ENCODE peak calls at places on chromosome 2, in five cellular contexts. S, B, T, E and W are unnamed samples.

GRCh38 chr2:234158812-234159211 is 108.3 kb downstream of the SPP2 start:
- DNase-seq in S (peak; percentile 70), B (no peak), T (no peak), E (no peak), W (peak; percentile 5)

GRCh38 chr2:98749053-98749450 is 18.1 kb upstream of the MGAT4A start:
- DNase-seq in S (no peak), B (no peak), T (no peak), E (no peak), W (no peak)

GRCh38 chr2:8661736-8662135 is 20.1 kb upstream of the ID2 start:
- DNase-seq in S (peak; percentile 28), B (no peak), T (no peak), E (peak; percentile 92), W (no peak)

GRCh38 chr2:98608962-98609604 is 694 bp downstream of the UNC50 start:
- DNase-seq in S (peak; percentile 55), B (no peak), T (no peak), E (peak; percentile 56), W (peak; percentile 49)

GRCh38 chr2:147851244-147851930 is 6.6 kb downstream of the ACVR2A start:
- DNase-seq in S (no peak), B (no peak), T (no peak), E (no peak), W (no peak)

GRCh38 chr2:20067992-20068727 is 16.7 kb upstream of the LAPTM4A start:
- DNase-seq in S (peak; percentile 96), B (no peak), T (peak; percentile 90), E (peak; percentile 100), W (peak; percentile 93)

GRCh38 chr2:130251520-130251864 is 53.3 kb upstream of the TUBA3E start:
- DNase-seq in S (no peak), B (no peak), T (no peak), E (no peak), W (no peak)

GRCh38 chr2:105836341-105836740 is 91.6 kb downstream of the NCK2 start:
- DNase-seq in S (no peak), B (no peak), T (no peak), E (no peak), W (no peak)

GRCh38 chr2:40451926-40452605 is at the start of gene SLC8A1:
- DNase-seq in S (peak; percentile 29), B (no peak), T (no peak), E (peak; percentile 48), W (no peak)

GRCh38 chr2:1744446-1745170 is at the start of gene PXDN:
- DNase-seq in S (peak; percentile 57), B (no peak), T (no peak), E (peak; percentile 67), W (peak; percentile 44)

GRCh38 chr2:143840601-143841000 is 679.3 kb downstream of the ZEB2 start:
- DNase-seq in S (no peak), B (no peak), T (no peak), E (no peak), W (no peak)

GRCh38 chr2:230893881-230894781 is 29.4 kb downstream of the ITM2C start:
- DNase-seq in S (no peak), B (no peak), T (no peak), E (no peak), W (no peak)

GRCh38 chr2:212995920-212996319 is 155.5 kb downstream of the IKZF2 start:
- DNase-seq in S (peak; percentile 46), B (no peak), T (no peak), E (no peak), W (peak; percentile 52)

GRCh38 chr2:230140667-230141066 is 71.9 kb upstream of the SLC16A14 start:
- DNase-seq in S (no peak), B (no peak), T (no peak), E (no peak), W (no peak)

GRCh38 chr2:174485763-174486613 is 841 bp downstream of the GPR155 start:
- DNase-seq in S (peak; percentile 12), B (no peak), T (peak; percentile 41), E (peak; percentile 35), W (peak; percentile 29)

GRCh38 chr2:27322301-27322765 is 564 bp downstream of the MPV17 start:
- DNase-seq in S (no peak), B (no peak), T (no peak), E (peak; percentile 17), W (no peak)

GRCh38 chr2:72236445-72237067 is 88.9 kb upstream of the CYP26B1 start:
- DNase-seq in S (peak; percentile 88), B (no peak), T (peak; percentile 13), E (peak; percentile 93), W (peak; percentile 74)

GRCh38 chr2:205665791-205666190 is 16.5 kb upstream of the NRP2 start:
- DNase-seq in S (no peak), B (no peak), T (no peak), E (no peak), W (no peak)

GRCh38 chr2:136324966-136325365 is 207.0 kb upstream of the CXCR4 start:
- DNase-seq in S (no peak), B (no peak), T (no peak), E (no peak), W (no peak)

GRCh38 chr2:164504253-164504652 is 117.0 kb downstream of the GRB14 start:
- DNase-seq in S (no peak), B (no peak), T (no peak), E (peak; percentile 2), W (no peak)
- TF ChIP-seq CTCF in S (peak; percentile 5), B (peak; percentile 7), T (peak; percentile 5), E (peak; percentile 34), W (peak; percentile 36)

GRCh38 chr2:68827681-68828080 is 43.5 kb downstream of the BMP10 start:
- DNase-seq in S (peak; percentile 26), B (no peak), T (no peak), E (no peak), W (no peak)

GRCh38 chr2:68831688-68832087 is 39.5 kb downstream of the BMP10 start:
- DNase-seq in S (peak; percentile 75), B (no peak), T (no peak), E (peak; percentile 30), W (peak; percentile 24)

GRCh38 chr2:68825891-68826290 is 45.3 kb downstream of the BMP10 start:
- DNase-seq in S (no peak), B (no peak), T (no peak), E (no peak), W (no peak)

GRCh38 chr2:68829764-68830163 is 41.4 kb downstream of the BMP10 start:
- DNase-seq in S (no peak), B (no peak), T (no peak), E (no peak), W (no peak)

GRCh38 chr2:68828887-68829708 is 42.1 kb downstream of the BMP10 start:
- DNase-seq in S (peak; percentile 92), B (no peak), T (peak; percentile 88), E (peak; percentile 96), W (peak; percentile 94)
- TF ChIP-seq CTCF in S (no peak), B (no peak), T (no peak), E (no peak), W (peak; percentile 16)

DNA sequence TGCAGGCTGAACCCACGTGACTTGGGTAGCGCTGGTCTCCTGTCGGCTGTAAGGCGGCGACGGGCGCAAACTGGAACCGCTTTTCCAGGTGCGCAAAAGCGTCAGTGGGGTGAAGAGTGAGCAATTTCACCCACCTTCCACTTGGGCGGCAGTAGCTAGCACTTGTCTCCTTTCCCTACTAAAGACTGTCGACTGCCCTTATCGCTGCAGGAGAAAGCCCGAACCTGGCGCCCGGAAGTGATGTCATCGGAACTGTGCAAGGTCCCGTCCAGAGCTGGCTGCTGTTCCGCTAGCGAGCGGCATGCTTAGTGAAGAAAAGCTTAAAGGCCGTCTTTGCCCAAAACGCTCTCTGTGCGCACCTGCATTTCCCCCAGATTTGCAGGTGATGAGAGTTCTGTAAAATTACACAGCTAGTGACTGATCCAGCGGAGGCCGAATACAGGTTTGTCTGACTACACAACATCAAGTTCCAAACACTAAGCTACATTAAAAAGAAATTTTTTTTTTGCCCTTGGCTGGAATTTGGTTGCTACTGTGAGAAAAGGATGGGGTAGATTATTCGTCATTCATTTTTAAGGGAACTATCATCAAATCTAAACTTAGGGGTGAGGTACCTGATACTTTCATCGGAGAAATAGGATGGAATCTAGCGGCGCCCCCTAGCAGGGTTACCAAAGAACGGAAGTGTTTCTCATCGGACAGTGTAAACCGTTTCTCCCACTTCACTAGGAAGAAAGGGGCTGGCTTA is at the start of gene OSGEPL1:
- DNase-seq in S (peak; percentile 88), B (peak; percentile 88), T (peak; percentile 71), E (peak; percentile 84), W (peak; percentile 87)
- TF ChIP-seq CTCF in S (peak; percentile 61), B (peak; percentile 73), T (peak; percentile 72), E (peak; percentile 70), W (peak; percentile 77)

DNA sequence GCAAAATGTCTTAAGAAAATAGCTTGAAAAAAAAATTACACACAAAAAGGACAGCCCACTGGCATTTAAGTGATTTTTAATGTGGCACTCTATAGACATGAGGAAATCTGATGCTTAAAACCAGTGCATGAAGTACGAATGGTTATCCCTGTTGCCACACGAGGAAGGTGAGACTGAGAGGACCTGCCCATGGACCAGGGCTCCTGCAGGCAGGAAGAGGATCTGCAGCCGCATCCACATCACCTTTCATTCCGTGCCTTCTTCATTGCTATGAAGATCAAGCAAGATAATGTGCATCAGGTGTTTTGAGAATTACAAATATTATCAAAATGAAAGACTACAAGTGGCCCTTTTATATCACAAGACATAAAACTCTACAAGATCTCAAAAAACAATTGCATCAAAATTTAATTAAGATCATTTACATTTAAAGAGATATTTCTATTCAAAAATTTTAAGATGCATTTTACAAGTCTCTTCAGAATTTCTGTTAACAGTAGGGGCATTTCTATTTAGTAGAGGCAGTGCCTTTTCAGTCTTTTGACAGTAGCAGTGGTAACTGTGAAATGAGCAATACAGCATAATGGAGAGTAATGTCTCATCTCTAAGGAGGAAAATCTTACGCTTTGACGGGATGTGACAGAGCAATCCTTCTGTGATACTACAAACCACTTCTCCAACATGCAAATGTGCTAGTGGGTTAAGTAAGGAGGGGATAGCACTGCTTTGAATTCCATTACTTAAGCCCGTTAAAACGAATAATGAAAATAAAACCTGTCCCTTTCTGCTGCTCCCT is 83.4 kb downstream of the SLC5A7 start:
- DNase-seq in S (no peak), B (no peak), T (no peak), E (no peak), W (no peak)
- TF ChIP-seq CTCF in S (no peak), B (peak; percentile 21), T (no peak), E (no peak), W (peak; percentile 19)